ENCODE peak calls at places on chromosomes 7 and 10, in six cellular contexts. F is DMS79, R is pancreas, K is foreskin fibroblast, D is amniotic stem cell, A is neural crest cell. S is an unnamed sample.

GRCh38 chr10:95552680-95553342 is 8.4 kb downstream of the SORBS1 start:
- DNase-seq in D (no peak), R (no peak), F (no peak), A (no peak), K (no peak), S (no peak)

GRCh38 chr10:103442031-103442461 is 10.1 kb downstream of the CALHM2 start:
- DNase-seq in F (no peak), K (no peak), D (no peak), R (peak; percentile 43), A (no peak), S (no peak)

GRCh38 chr7:46811529-46811928 is 770.4 kb downstream of the TNS3 start:
- DNase-seq in K (peak; percentile 95), A (no peak), R (no peak), F (no peak), D (peak; percentile 71), S (peak; percentile 91)

GRCh38 chr7:5773661-5774086 is 7.8 kb downstream of the RNF216 start:
- DNase-seq in A (no peak), R (no peak), F (no peak), K (peak; percentile 87), D (peak; percentile 55), S (peak; percentile 84)

GRCh38 chr10:68153473-68154210 is 44.4 kb downstream of the MYPN start:
- DNase-seq in F (peak; percentile 4), K (peak; percentile 98), D (peak; percentile 89), R (peak; percentile 31), A (no peak), S (peak; percentile 83)

GRCh38 chr7:105638942-105639495 is 57.7 kb upstream of the EFCAB10 start:
- DNase-seq in R (no peak), D (no peak), A (peak; percentile 37), K (no peak), F (peak; percentile 70), S (no peak)

GRCh38 chr10:94351089-94351488 is 11.7 kb downstream of the NOC3L start:
- DNase-seq in K (no peak), A (no peak), D (no peak), R (no peak), F (no peak), S (no peak)

GRCh38 chr10:86162696-86163400 is 203.7 kb downstream of the GRID1 start:
- DNase-seq in F (no peak), R (no peak), K (no peak), A (no peak), D (no peak), S (no peak)

GRCh38 chr7:152336754-152337368 is 98.9 kb downstream of the KMT2C start:
- DNase-seq in K (peak; percentile 71), A (peak; percentile 10), R (no peak), D (no peak), F (no peak), S (no peak)

GRCh38 chr10:178208-178607 is 43.0 kb downstream of the ZMYND11 start:
- DNase-seq in K (peak; percentile 60), A (no peak), R (no peak), D (no peak), F (no peak), S (no peak)

S was measured in MG63.